ENCODE peak calls at places on chromosomes 5 and 9, in five cellular contexts. R, S, M, W and K are unnamed samples.

GRCh38 chr9:106731910-106732309 is 131.1 kb upstream of the ZNF462 start:
- DNase-seq in W (no peak), S (no peak), R (peak; percentile 100), M (no peak), K (no peak)

GRCh38 chr5:25056846-25057245 is 412.1 kb upstream of the CDH10 start:
- DNase-seq in S (no peak), W (no peak), M (no peak), R (peak; percentile 14), K (no peak)

GRCh38 chr9:32524558-32525461 is 1.2 kb downstream of the RIGI start:
- DNase-seq in R (peak; percentile 87), W (no peak), S (no peak), M (no peak), K (no peak)

GRCh38 chr5:54692631-54693030 is 175.1 kb downstream of the SNX18 start:
- DNase-seq in R (no peak), W (no peak), S (no peak), M (no peak), K (no peak)

GRCh38 chr5:62569466-62569865 is 9.2 kb upstream of the LRRC70 start:
- DNase-seq in R (no peak), S (no peak), M (no peak), W (no peak), K (no peak)

GRCh38 chr5:83567741-83568530 is 96.4 kb downstream of the VCAN start:
- DNase-seq in R (no peak), M (no peak), W (no peak), S (peak; percentile 93), K (no peak)

GRCh38 chr9:13568446-13568845 is 289.0 kb upstream of the MPDZ start:
- DNase-seq in R (no peak), S (no peak), W (no peak), M (no peak), K (no peak)

GRCh38 chr9:21750021-21750735 is 52.3 kb upstream of the MTAP start:
- DNase-seq in R (no peak), M (no peak), S (no peak), W (no peak), K (no peak)

GRCh38 chr5:15383469-15383868 is 116.5 kb upstream of the FBXL7 start:
- DNase-seq in S (peak; percentile 28), R (peak; percentile 36), M (no peak), W (peak; percentile 5), K (no peak)

GRCh38 chr9:81193362-81194339 is 495.7 kb downstream of the TLE1 start:
- DNase-seq in R (peak; percentile 55), W (no peak), M (no peak), S (no peak), K (no peak)

GRCh38 chr5:157516626-157517325 is 56.8 kb downstream of the NIPAL4 start:
- DNase-seq in W (peak; percentile 46), R (no peak), S (peak; percentile 96), M (peak; percentile 77), K (no peak)

GRCh38 chr5:142644640-142645361 is 41.1 kb downstream of the FGF1 start:
- DNase-seq in S (peak; percentile 99), R (no peak), M (no peak), W (peak; percentile 97), K (no peak)

GRCh38 chr5:83151821-83152220 is 74.5 kb downstream of the XRCC4 start:
- DNase-seq in M (no peak), S (peak; percentile 5), R (no peak), W (no peak), K (no peak)

GRCh38 chr5:1727571-1727970 is 72.1 kb downstream of the MRPL36 start:
- DNase-seq in W (no peak), R (no peak), S (no peak), M (peak; percentile 68), K (no peak)

GRCh38 chr5:59221769-59222168 is 638.9 kb downstream of the RAB3C start:
- DNase-seq in W (no peak), M (no peak), S (no peak), R (no peak), K (no peak)

GRCh38 chr9:123350590-123351310 is 5.2 kb upstream of the CRB2 start:
- DNase-seq in W (no peak), M (no peak), S (no peak), R (peak; percentile 37), K (no peak)

GRCh38 chr5:2747372-2748179 is 3.9 kb downstream of the IRX2 start:
- DNase-seq in M (no peak), S (no peak), R (no peak), W (no peak), K (no peak)

GRCh38 chr5:60633336-60633735 is 66.6 kb downstream of the DEPDC1B start:
- DNase-seq in S (peak; percentile 87), R (no peak), M (no peak), W (no peak), K (no peak)

GRCh38 chr9:132015866-132016265 is 63.8 kb downstream of the MED27 start:
- DNase-seq in M (no peak), S (no peak), R (no peak), W (no peak), K (no peak)

GRCh38 chr5:676699-677076 is 16.5 kb downstream of the TPPP start:
- DNase-seq in M (no peak), W (no peak), S (no peak), R (no peak), K (no peak)

GRCh38 chr5:148949871-148950863 is 112.7 kb downstream of the SH3TC2 start:
- DNase-seq in R (peak; percentile 11), S (no peak), M (no peak), W (no peak), K (no peak)

GRCh38 chr9:124518116-124518515 is 10.9 kb upstream of the NR5A1 start:
- DNase-seq in R (no peak), S (no peak), W (no peak), M (no peak), K (no peak)